ENCODE peak calls at places on chromosomes 12 and 14, in four cellular contexts. One of them, this sample, is unnamed.

GRCh38 chr12:117080707-117081141 is 18.5 kb downstream of the TESC start:
- DNase-seq in amygdala: no peak
- DNase-seq in KBM-7: no peak
- DNase-seq in germinal center: no peak
- DNase-seq in this sample: no peak

GRCh38 chr12:65532744-65533143 is 254.3 kb downstream of the MSRB3 start:
- DNase-seq in amygdala: no peak
- DNase-seq in KBM-7: peak; percentile 66
- DNase-seq in germinal center: no peak
- DNase-seq in this sample: no peak

GRCh38 chr14:74309125-74309654 is 6.5 kb upstream of the ABCD4 start:
- DNase-seq in amygdala: no peak
- DNase-seq in KBM-7: no peak
- DNase-seq in germinal center: no peak
- DNase-seq in this sample: no peak

GRCh38 chr12:31105668-31106067 is 32.0 kb downstream of the DDX11 start:
- DNase-seq in amygdala: no peak
- DNase-seq in KBM-7: no peak
- DNase-seq in germinal center: no peak
- DNase-seq in this sample: no peak

GRCh38 chr12:100668939-100669536 is 95.6 kb downstream of the GAS2L3 start:
- DNase-seq in amygdala: peak; percentile 22
- DNase-seq in KBM-7: peak; percentile 71
- DNase-seq in germinal center: peak; percentile 57
- DNase-seq in this sample: no peak

GRCh38 chr14:95432152-95433093 is 84.0 kb downstream of the SYNE3 start:
- DNase-seq in amygdala: peak; percentile 30
- DNase-seq in KBM-7: no peak
- DNase-seq in germinal center: no peak
- DNase-seq in this sample: no peak

GRCh38 chr14:92254786-92255185 is 68.2 kb upstream of the SLC24A4 start:
- DNase-seq in amygdala: no peak
- DNase-seq in KBM-7: no peak
- DNase-seq in germinal center: no peak
- DNase-seq in this sample: no peak

GRCh38 chr12:31959701-31960391 is 631 bp downstream of the RESF1 start:
- DNase-seq in amygdala: peak; percentile 45
- DNase-seq in KBM-7: peak; percentile 79
- DNase-seq in germinal center: peak; percentile 46
- DNase-seq in this sample: no peak

GRCh38 chr12:109277899-109278762 is 31.0 kb downstream of the FOXN4 start:
- DNase-seq in amygdala: no peak
- DNase-seq in KBM-7: no peak
- DNase-seq in germinal center: no peak
- DNase-seq in this sample: no peak

GRCh38 chr12:21065845-21066244 is 65.1 kb upstream of the SLCO1B1 start:
- DNase-seq in amygdala: no peak
- DNase-seq in KBM-7: peak; percentile 4
- DNase-seq in germinal center: no peak
- DNase-seq in this sample: no peak

GRCh38 chr14:99779751-99780150 is 13.5 kb upstream of the EML1 start:
- DNase-seq in amygdala: no peak
- DNase-seq in KBM-7: no peak
- DNase-seq in germinal center: no peak
- DNase-seq in this sample: peak; percentile 26

GRCh38 chr14:95504135-95505029 is 12.1 kb downstream of the SYNE3 start:
- DNase-seq in amygdala: no peak
- DNase-seq in KBM-7: no peak
- DNase-seq in germinal center: no peak
- DNase-seq in this sample: no peak

GRCh38 chr14:24053548-24054323 is 1.9 kb downstream of the CARMIL3 start:
- DNase-seq in amygdala: no peak
- DNase-seq in KBM-7: no peak
- DNase-seq in germinal center: no peak
- DNase-seq in this sample: no peak

GRCh38 chr12:5716991-5717390 is 228.1 kb downstream of the ANO2 start:
- DNase-seq in amygdala: no peak
- DNase-seq in KBM-7: no peak
- DNase-seq in germinal center: no peak
- DNase-seq in this sample: no peak

GRCh38 chr12:128623748-128624147 is 200.0 kb downstream of the SLC15A4 start:
- DNase-seq in amygdala: no peak
- DNase-seq in KBM-7: no peak
- DNase-seq in germinal center: no peak
- DNase-seq in this sample: no peak

GRCh38 chr12:120596901-120597300 is 15.7 kb upstream of the POP5 start:
- DNase-seq in amygdala: no peak
- DNase-seq in KBM-7: no peak
- DNase-seq in germinal center: no peak
- DNase-seq in this sample: no peak

GRCh38 chr12:92337128-92337527 is 191.5 kb upstream of the BTG1 start:
- DNase-seq in amygdala: no peak
- DNase-seq in KBM-7: no peak
- DNase-seq in germinal center: no peak
- DNase-seq in this sample: no peak

GRCh38 chr12:12441891-12442461 is 85.1 kb downstream of the BORCS5 start:
- DNase-seq in amygdala: no peak
- DNase-seq in KBM-7: peak; percentile 10
- DNase-seq in germinal center: no peak
- DNase-seq in this sample: no peak

GRCh38 chr12:3038931-3039510 is 38.2 kb upstream of the TSPAN9 start:
- DNase-seq in amygdala: no peak
- DNase-seq in KBM-7: no peak
- DNase-seq in germinal center: no peak
- DNase-seq in this sample: no peak

GRCh38 chr14:104973215-104974145 is 4.7 kb downstream of the AHNAK2 start:
- DNase-seq in amygdala: no peak
- DNase-seq in KBM-7: no peak
- DNase-seq in germinal center: no peak
- DNase-seq in this sample: peak; percentile 94

GRCh38 chr14:77271113-77271710 is at the start of gene NGB:
- DNase-seq in amygdala: no peak
- DNase-seq in KBM-7: no peak
- DNase-seq in germinal center: no peak
- DNase-seq in this sample: no peak

GRCh38 chr14:49623941-49624806 is 3.6 kb downstream of the MGAT2 start:
- DNase-seq in amygdala: no peak
- DNase-seq in KBM-7: peak; percentile 28
- DNase-seq in germinal center: no peak
- DNase-seq in this sample: peak; percentile 60

GRCh38 chr12:57549909-57550627 is at the start of gene KIF5A:
- DNase-seq in amygdala: no peak
- DNase-seq in KBM-7: no peak
- DNase-seq in germinal center: peak; percentile 81
- DNase-seq in this sample: no peak